ENCODE peak calls at places on chromosomes 7 and 10, in seven cellular contexts. One of them, this sample, is unnamed.

GRCh38 chr7:89623018-89623672 is 531.1 kb upstream of the STEAP1 start:
- DNase-seq in HepG2: peak; percentile 41
- DNase-seq in GM12878: peak; percentile 3
- DNase-seq in SK-N-SH: peak; percentile 37
- DNase-seq in K562: peak; percentile 18
- DNase-seq in HCT116: peak; percentile 23
- DNase-seq in H1: peak; percentile 45
- DNase-seq in this sample: peak; percentile 5

GRCh38 chr10:129744896-129745750 is 219.0 kb downstream of the EBF3 start:
- DNase-seq in HepG2: no peak
- DNase-seq in GM12878: no peak
- DNase-seq in SK-N-SH: no peak
- DNase-seq in K562: no peak
- DNase-seq in HCT116: no peak
- DNase-seq in H1: peak; percentile 35
- DNase-seq in this sample: no peak

GRCh38 chr7:147014596-147014995 is 898.0 kb downstream of the CNTNAP2 start:
- DNase-seq in HepG2: no peak
- DNase-seq in GM12878: no peak
- DNase-seq in SK-N-SH: no peak
- DNase-seq in K562: no peak
- DNase-seq in HCT116: no peak
- DNase-seq in H1: no peak
- DNase-seq in this sample: no peak

GRCh38 chr10:63677001-63677400 is 155.8 kb downstream of the REEP3 start:
- DNase-seq in HepG2: no peak
- DNase-seq in GM12878: no peak
- DNase-seq in SK-N-SH: no peak
- DNase-seq in K562: no peak
- DNase-seq in HCT116: no peak
- DNase-seq in H1: no peak
- DNase-seq in this sample: no peak

GRCh38 chr7:73663033-73663432 is 4.6 kb upstream of the VPS37D start:
- DNase-seq in HepG2: no peak
- DNase-seq in GM12878: no peak
- DNase-seq in SK-N-SH: no peak
- DNase-seq in K562: no peak
- DNase-seq in HCT116: no peak
- DNase-seq in H1: no peak
- DNase-seq in this sample: no peak

GRCh38 chr10:29479081-29479917 is 155.5 kb downstream of the SVIL start:
- DNase-seq in HepG2: no peak
- DNase-seq in GM12878: no peak
- DNase-seq in SK-N-SH: no peak
- DNase-seq in K562: no peak
- DNase-seq in HCT116: no peak
- DNase-seq in H1: no peak
- DNase-seq in this sample: no peak

GRCh38 chr7:115038158-115038557 is 116.3 kb downstream of the MDFIC start:
- DNase-seq in HepG2: no peak
- DNase-seq in GM12878: no peak
- DNase-seq in SK-N-SH: no peak
- DNase-seq in K562: no peak
- DNase-seq in HCT116: no peak
- DNase-seq in H1: no peak
- DNase-seq in this sample: no peak

GRCh38 chr7:69968969-69969368 is 370.7 kb downstream of the AUTS2 start:
- DNase-seq in HepG2: no peak
- DNase-seq in GM12878: no peak
- DNase-seq in SK-N-SH: no peak
- DNase-seq in K562: no peak
- DNase-seq in HCT116: no peak
- DNase-seq in H1: no peak
- DNase-seq in this sample: no peak

GRCh38 chr7:153934629-153935028 is 117.6 kb upstream of the DPP6 start:
- DNase-seq in HepG2: no peak
- DNase-seq in GM12878: no peak
- DNase-seq in SK-N-SH: peak; percentile 80
- DNase-seq in K562: no peak
- DNase-seq in HCT116: no peak
- DNase-seq in H1: no peak
- DNase-seq in this sample: no peak

GRCh38 chr10:71621263-71621751 is 98.3 kb downstream of the C10orf105 start:
- DNase-seq in HepG2: no peak
- DNase-seq in GM12878: no peak
- DNase-seq in SK-N-SH: peak; percentile 73
- DNase-seq in K562: peak; percentile 34
- DNase-seq in HCT116: no peak
- DNase-seq in H1: no peak
- DNase-seq in this sample: peak; percentile 6

GRCh38 chr7:41065663-41066062 is 637.2 kb downstream of the INHBA start:
- DNase-seq in HepG2: no peak
- DNase-seq in GM12878: no peak
- DNase-seq in SK-N-SH: no peak
- DNase-seq in K562: no peak
- DNase-seq in HCT116: no peak
- DNase-seq in H1: no peak
- DNase-seq in this sample: no peak

GRCh38 chr7:159048656-159049055 is 96.0 kb downstream of the VIPR2 start:
- DNase-seq in HepG2: no peak
- DNase-seq in GM12878: no peak
- DNase-seq in SK-N-SH: no peak
- DNase-seq in K562: no peak
- DNase-seq in HCT116: no peak
- DNase-seq in H1: peak; percentile 19
- DNase-seq in this sample: no peak

GRCh38 chr10:126905776-126906703 is 812 bp downstream of the DOCK1 start:
- DNase-seq in HepG2: peak; percentile 41
- DNase-seq in GM12878: no peak
- DNase-seq in SK-N-SH: peak; percentile 83
- DNase-seq in K562: no peak
- DNase-seq in HCT116: no peak
- DNase-seq in H1: peak; percentile 73
- DNase-seq in this sample: peak; percentile 29

GRCh38 chr10:44209806-44210205 is 175.1 kb downstream of the CXCL12 start:
- DNase-seq in HepG2: no peak
- DNase-seq in GM12878: no peak
- DNase-seq in SK-N-SH: no peak
- DNase-seq in K562: no peak
- DNase-seq in HCT116: no peak
- DNase-seq in H1: no peak
- DNase-seq in this sample: no peak
- TF ChIP-seq JUND in HepG2: no peak
- TF ChIP-seq JUND in GM12878: no peak
- TF ChIP-seq JUND in SK-N-SH: no peak
- TF ChIP-seq JUND in K562: no peak
- TF ChIP-seq JUND in HCT116: no peak
- TF ChIP-seq JUND in H1: no peak
- TF ChIP-seq JUND in this sample: no peak

DNA sequence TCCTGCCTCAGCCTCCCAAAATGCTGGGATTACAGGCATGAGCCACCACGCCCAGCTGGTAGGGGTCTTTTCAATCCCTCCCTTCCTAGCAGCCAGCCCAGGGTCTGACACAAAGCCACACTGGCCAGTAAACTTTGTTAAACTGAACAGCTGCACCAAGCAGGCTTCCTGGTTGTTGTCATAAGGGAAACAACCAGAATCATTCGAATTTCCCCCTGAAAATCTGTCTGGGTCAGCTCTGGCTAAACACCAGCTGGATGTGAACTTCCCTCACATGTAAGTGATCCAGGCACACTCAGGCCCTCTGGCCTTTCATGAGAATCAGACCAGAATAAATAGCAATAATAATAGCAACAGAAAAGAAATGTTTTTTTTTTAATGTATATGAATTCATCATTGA is 7.4 kb downstream of the IMPDH1 start:
- DNase-seq in HepG2: no peak
- DNase-seq in GM12878: no peak
- DNase-seq in SK-N-SH: no peak
- DNase-seq in K562: no peak
- DNase-seq in HCT116: no peak
- DNase-seq in H1: no peak
- DNase-seq in this sample: no peak
- TF ChIP-seq JUND in HepG2: no peak
- TF ChIP-seq JUND in GM12878: no peak
- TF ChIP-seq JUND in SK-N-SH: no peak
- TF ChIP-seq JUND in K562: no peak
- TF ChIP-seq JUND in HCT116: no peak
- TF ChIP-seq JUND in H1: no peak
- TF ChIP-seq JUND in this sample: no peak

GRCh38 chr7:35524112-35524804 is 170.7 kb downstream of the HERPUD2 start:
- DNase-seq in HepG2: no peak
- DNase-seq in GM12878: no peak
- DNase-seq in SK-N-SH: no peak
- DNase-seq in K562: no peak
- DNase-seq in HCT116: no peak
- DNase-seq in H1: no peak
- DNase-seq in this sample: no peak
- TF ChIP-seq JUND in HepG2: no peak
- TF ChIP-seq JUND in GM12878: no peak
- TF ChIP-seq JUND in SK-N-SH: no peak
- TF ChIP-seq JUND in K562: no peak
- TF ChIP-seq JUND in HCT116: no peak
- TF ChIP-seq JUND in H1: no peak
- TF ChIP-seq JUND in this sample: no peak

GRCh38 chr7:19508821-19509220 is 200.0 kb downstream of the POLR1F start:
- DNase-seq in HepG2: no peak
- DNase-seq in GM12878: no peak
- DNase-seq in SK-N-SH: no peak
- DNase-seq in K562: no peak
- DNase-seq in HCT116: no peak
- DNase-seq in H1: no peak
- DNase-seq in this sample: no peak
- TF ChIP-seq JUND in HepG2: no peak
- TF ChIP-seq JUND in GM12878: no peak
- TF ChIP-seq JUND in SK-N-SH: no peak
- TF ChIP-seq JUND in K562: no peak
- TF ChIP-seq JUND in HCT116: no peak
- TF ChIP-seq JUND in H1: no peak
- TF ChIP-seq JUND in this sample: no peak

GRCh38 chr7:6228363-6228762 is 44.1 kb downstream of the CYTH3 start:
- DNase-seq in HepG2: no peak
- DNase-seq in GM12878: no peak
- DNase-seq in SK-N-SH: peak; percentile 50
- DNase-seq in K562: peak; percentile 70
- DNase-seq in HCT116: no peak
- DNase-seq in H1: no peak
- DNase-seq in this sample: no peak
- TF ChIP-seq JUND in HepG2: no peak
- TF ChIP-seq JUND in GM12878: no peak
- TF ChIP-seq JUND in SK-N-SH: no peak
- TF ChIP-seq JUND in K562: no peak
- TF ChIP-seq JUND in HCT116: no peak
- TF ChIP-seq JUND in H1: no peak
- TF ChIP-seq JUND in this sample: no peak

GRCh38 chr7:155869784-155870076 is 57.5 kb upstream of the SHH start:
- DNase-seq in HepG2: no peak
- DNase-seq in GM12878: no peak
- DNase-seq in SK-N-SH: no peak
- DNase-seq in K562: no peak
- DNase-seq in HCT116: no peak
- DNase-seq in H1: peak; percentile 8
- DNase-seq in this sample: no peak
- TF ChIP-seq JUND in HepG2: no peak
- TF ChIP-seq JUND in GM12878: no peak
- TF ChIP-seq JUND in SK-N-SH: no peak
- TF ChIP-seq JUND in K562: no peak
- TF ChIP-seq JUND in HCT116: no peak
- TF ChIP-seq JUND in H1: no peak
- TF ChIP-seq JUND in this sample: no peak

GRCh38 chr7:27141591-27142561 is 1.6 kb downstream of the HOXA5 start:
- DNase-seq in HepG2: peak; percentile 63
- DNase-seq in GM12878: no peak
- DNase-seq in SK-N-SH: peak; percentile 50
- DNase-seq in K562: no peak
- DNase-seq in HCT116: no peak
- DNase-seq in H1: peak; percentile 55
- DNase-seq in this sample: no peak
- TF ChIP-seq JUND in HepG2: no peak
- TF ChIP-seq JUND in GM12878: no peak
- TF ChIP-seq JUND in SK-N-SH: no peak
- TF ChIP-seq JUND in K562: no peak
- TF ChIP-seq JUND in HCT116: no peak
- TF ChIP-seq JUND in H1: no peak
- TF ChIP-seq JUND in this sample: no peak

GRCh38 chr10:84352251-84352842 is 24.0 kb downstream of the CCSER2 start:
- DNase-seq in HepG2: peak; percentile 45
- DNase-seq in GM12878: no peak
- DNase-seq in SK-N-SH: peak; percentile 65
- DNase-seq in K562: peak; percentile 86
- DNase-seq in HCT116: peak; percentile 53
- DNase-seq in H1: peak; percentile 74
- DNase-seq in this sample: peak; percentile 86
- TF ChIP-seq JUND in HepG2: no peak
- TF ChIP-seq JUND in GM12878: no peak
- TF ChIP-seq JUND in SK-N-SH: no peak
- TF ChIP-seq JUND in K562: no peak
- TF ChIP-seq JUND in HCT116: no peak
- TF ChIP-seq JUND in H1: no peak
- TF ChIP-seq JUND in this sample: no peak

This sample was measured in T47D.